ENCODE peak calls at places on chromosomes 13 and 19, in nine cellular contexts. A, W, C, L, U, I, B, Z and Y are unnamed samples. For H3K4me1, the result is how much of the 10 kb centered on the place peaks cover.

GRCh38 chr19:34332027-34332786 is 32.8 kb upstream of the GPI start:
- ATAC-seq in I (no peak), L (no peak), B (no peak), W (peak), C (no peak), A (peak), U (no peak), Z (peak), Y (no peak)

GRCh38 chr13:30796132-30796832 is 60.9 kb downstream of the ALOX5AP start:
- ATAC-seq in Z (no peak), B (peak), C (peak), A (no peak), W (no peak), I (peak), U (peak), L (peak), Y (no peak)

GRCh38 chr19:44752816-44753618 is 4.5 kb downstream of the BCL3 start:
- ATAC-seq in L (peak), B (peak), W (peak), U (peak), C (peak), Z (peak), I (peak), A (peak), Y (peak)

GRCh38 chr13:20177049-20177831 is 15.5 kb downstream of the GJB2 start:
- ATAC-seq in U (no peak), Z (no peak), C (no peak), L (no peak), B (no peak), A (no peak), I (no peak), W (peak), Y (no peak)

GRCh38 chr13:59356607-59357006 is 807.1 kb downstream of the DIAPH3 start:
- ATAC-seq in I (peak), L (peak), W (peak), U (peak), B (no peak), Z (peak), C (no peak), A (peak), Y (peak)

GRCh38 chr13:72820156-72820897 is 38.4 kb downstream of the PIBF1 start:
- ATAC-seq in B (no peak), U (no peak), A (no peak), W (peak), I (no peak), Z (no peak), L (no peak), C (no peak), Y (no peak)

GRCh38 chr13:100855151-100855550 is 180.6 kb upstream of the TMTC4 start:
- ATAC-seq in Z (no peak), C (no peak), L (no peak), W (no peak), A (no peak), I (no peak), B (no peak), U (no peak), Y (no peak)

GRCh38 chr19:19436137-19436691 is 30.7 kb downstream of the GATAD2A start:
- ATAC-seq in U (no peak), L (no peak), W (no peak), I (no peak), B (no peak), Z (no peak), C (no peak), A (no peak), Y (no peak)

GRCh38 chr19:11780431-11781020 is 13.7 kb downstream of the ZNF441 start:
- ATAC-seq in A (no peak), B (no peak), U (no peak), W (no peak), L (no peak), C (no peak), Z (no peak), I (no peak), Y (no peak)

GRCh38 chr13:84118845-84119409 is 236.7 kb upstream of the SLITRK1 start:
- ATAC-seq in W (no peak), Z (no peak), I (no peak), B (no peak), A (no peak), U (no peak), C (no peak), L (no peak), Y (no peak)

GRCh38 chr13:44350775-44351504 is 22.7 kb upstream of the SERP2 start:
- ATAC-seq in C (no peak), W (no peak), B (no peak), Z (no peak), L (peak), U (no peak), I (peak), A (no peak), Y (no peak)

GRCh38 chr13:94182185-94182761 is 297.2 kb downstream of the DCT start:
- ATAC-seq in I (no peak), A (no peak), Z (no peak), U (no peak), L (peak), W (no peak), B (no peak), C (no peak), Y (no peak)

GRCh38 chr13:28161370-28161769 is 23.0 kb downstream of the PAN3 start:
- ATAC-seq in W (no peak), L (peak), Z (no peak), I (peak), B (peak), U (peak), C (no peak), A (no peak), Y (no peak)

GRCh38 chr13:51935326-51936171 is 73.8 kb downstream of the CCDC70 start:
- ATAC-seq in L (peak), A (no peak), B (peak), W (peak), U (peak), I (peak), Z (no peak), C (peak), Y (no peak)

GRCh38 chr13:97231118-97231831 is 9.1 kb downstream of the MBNL2 start:
- ATAC-seq in A (no peak), I (no peak), U (peak), Z (no peak), W (peak), B (no peak), C (no peak), L (no peak), Y (no peak)

GRCh38 chr19:7921302-7921954 is 1.3 kb downstream of the SNAPC2 start:
- ATAC-seq in B (no peak), U (no peak), Z (no peak), W (no peak), L (no peak), I (no peak), C (no peak), A (no peak), Y (no peak)

GRCh38 chr19:7923295-7924191 is 2.4 kb downstream of the CTXN1 start:
- ATAC-seq in Z (no peak), W (no peak), L (no peak), A (no peak), C (no peak), B (no peak), I (no peak), U (no peak), Y (no peak)

GRCh38 chr19:7921955-7922840 is 2.1 kb downstream of the SNAPC2 start:
- ATAC-seq in L (no peak), B (no peak), W (no peak), I (no peak), C (no peak), Z (no peak), A (no peak), U (no peak), Y (no peak)

GRCh38 chr19:7924241-7924640 is 1.7 kb downstream of the CTXN1 start:
- ATAC-seq in C (no peak), L (no peak), W (no peak), A (no peak), Z (no peak), B (no peak), U (no peak), I (no peak), Y (no peak)

DNA sequence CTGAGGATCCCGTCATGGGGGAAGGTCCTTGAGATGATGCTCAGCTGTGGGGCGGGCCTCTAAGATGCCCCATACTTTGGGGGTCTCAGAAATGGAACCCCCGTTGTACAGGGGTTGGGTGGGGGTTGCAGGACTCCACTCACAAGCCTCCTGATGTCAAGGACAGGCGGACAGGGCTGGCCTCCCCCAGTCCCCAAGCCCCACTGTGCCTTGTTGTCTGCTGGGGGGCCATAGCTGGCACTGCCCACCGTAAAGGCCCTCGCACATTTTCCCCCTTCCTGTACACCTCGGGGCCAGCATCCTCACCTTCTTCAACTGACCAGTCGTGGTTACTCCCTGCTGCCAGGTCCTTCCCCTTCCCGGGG is 2.7 kb downstream of the SNAPC2 start:
- ATAC-seq in W (no peak), U (no peak), C (no peak), I (no peak), Z (no peak), B (no peak), A (no peak), L (no peak), Y (no peak)
- H3K4me1 ChIP-seq in W (half or more), U (under half), C (under half), I (half or more), Z (under half), B (under half), A (half or more), L (under half), Y (half or more)

GRCh38 chr19:17206736-17207581 is 8.2 kb upstream of the USE1 start:
- ATAC-seq in W (no peak), L (no peak), Z (no peak), C (no peak), U (no peak), A (no peak), I (no peak), B (no peak), Y (no peak)
- H3K4me1 ChIP-seq in W (under half), L (under half), Z (under half), C (under half), U (under half), A (under half), I (under half), B (under half), Y (under half)

DNA sequence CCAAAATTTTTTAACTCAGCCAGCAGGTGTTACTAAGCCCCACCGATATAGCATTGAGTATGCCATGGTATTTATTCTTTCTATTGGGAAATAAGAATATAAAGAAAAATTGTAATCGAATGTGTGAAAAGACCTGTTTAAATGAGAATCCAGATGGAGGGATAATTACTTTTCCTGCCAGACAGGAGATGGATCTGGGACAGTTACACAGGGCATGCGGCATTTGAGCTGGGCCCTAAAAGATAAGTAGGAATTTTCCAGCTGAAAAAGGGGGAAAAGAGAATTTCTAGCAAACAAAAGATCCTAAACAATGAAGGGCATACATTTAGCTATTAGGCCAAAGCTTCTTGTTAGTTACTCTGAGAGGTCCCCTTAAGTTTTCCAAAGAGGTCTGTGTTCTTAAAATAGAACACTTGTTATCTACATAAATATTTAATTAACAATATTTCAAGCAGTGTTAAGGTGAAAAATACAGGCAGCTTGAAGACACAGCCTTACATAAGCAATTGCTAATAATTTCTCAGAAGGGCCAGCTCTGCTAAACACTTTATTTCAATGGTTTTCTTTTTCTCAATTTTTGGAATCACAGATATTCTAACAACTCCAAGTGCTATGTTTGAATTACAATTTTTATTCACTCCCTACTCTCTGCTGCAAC is 63.7 kb downstream of the TBC1D4 start:
- ATAC-seq in W (no peak), B (no peak), I (no peak), A (no peak), C (no peak), U (no peak), L (peak), Z (no peak), Y (no peak)
- H3K4me1 ChIP-seq in W (half or more), B (under half), I (half or more), A (under half), C (under half), U (half or more), L (under half), Z (under half), Y (under half)

DNA sequence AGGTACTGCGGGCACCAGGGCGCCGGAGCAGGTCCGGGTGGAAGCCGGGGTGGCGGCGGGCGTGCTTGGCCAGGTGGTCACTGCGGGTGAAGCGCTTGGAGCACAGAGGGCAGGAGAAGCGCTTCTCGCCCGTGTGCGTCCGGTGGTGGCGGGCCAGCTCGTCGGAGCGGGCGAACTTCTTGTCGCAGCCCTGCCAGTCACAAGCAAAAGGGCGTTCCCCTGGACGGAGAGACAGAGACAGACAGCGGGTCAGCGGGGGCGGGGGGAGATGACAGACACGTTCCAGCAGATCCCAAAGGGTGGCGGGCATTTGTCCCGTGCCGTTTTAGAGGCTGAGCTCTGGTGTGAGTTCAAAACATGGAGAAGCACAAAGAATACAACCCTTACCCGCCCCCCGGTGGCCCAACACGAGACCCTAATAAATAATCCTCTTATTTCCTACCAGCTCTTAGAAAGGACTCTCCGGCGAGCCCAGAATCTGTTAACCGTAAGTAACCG is 6.3 kb upstream of the REXO1 start:
- ATAC-seq in C (no peak), I (no peak), L (no peak), Z (no peak), A (no peak), B (no peak), U (no peak), W (no peak), Y (no peak)
- H3K4me1 ChIP-seq in C (under half), I (half or more), L (under half), Z (under half), A (half or more), B (half or more), U (under half), W (half or more), Y (half or more)

GRCh38 chr13:111554539-111555267 is 234.3 kb downstream of the TEX29 start:
- ATAC-seq in U (no peak), W (no peak), L (no peak), C (no peak), I (no peak), Z (no peak), A (no peak), B (peak), Y (no peak)
- H3K4me1 ChIP-seq in U (under half), W (under half), L (under half), C (under half), I (under half), Z (under half), A (under half), B (under half), Y (under half)

DNA sequence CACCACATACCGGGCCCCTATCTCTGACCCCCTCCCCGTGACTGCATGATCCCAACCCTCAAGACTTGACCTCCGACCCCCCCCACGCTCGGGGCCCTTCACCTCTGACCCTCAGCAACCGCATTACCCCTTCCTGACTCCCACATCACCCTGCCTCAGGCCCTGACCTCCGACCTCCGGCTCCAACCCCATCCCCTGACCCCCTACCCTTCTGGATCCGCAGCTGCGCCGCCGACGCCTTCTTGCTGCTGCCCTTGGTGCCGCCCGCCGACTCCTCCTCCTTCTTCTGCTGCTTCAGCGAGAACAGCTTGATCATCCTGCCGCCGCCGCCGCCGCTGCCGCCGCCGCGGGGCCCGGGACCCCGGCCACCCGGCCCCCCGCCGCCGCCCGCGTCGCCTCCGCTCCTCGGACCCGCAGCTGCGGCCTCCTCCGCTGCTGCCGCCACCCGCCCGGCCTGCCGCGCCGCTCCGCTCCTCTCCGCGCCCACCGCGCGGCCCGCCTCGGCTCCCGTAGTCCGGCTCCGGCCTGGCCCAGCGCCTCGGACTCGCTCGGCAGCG is at the start of gene UBE2M:
- ATAC-seq in Z (no peak), U (no peak), C (no peak), B (no peak), L (no peak), W (no peak), I (peak), A (no peak), Y (no peak)
- H3K4me1 ChIP-seq in Z (under half), U (half or more), C (under half), B (under half), L (under half), W (half or more), I (half or more), A (half or more), Y (half or more)

GRCh38 chr13:111175372-111175771 is 60.3 kb downstream of the ARHGEF7 start:
- ATAC-seq in C (no peak), U (no peak), A (no peak), B (no peak), L (no peak), Z (no peak), I (no peak), W (no peak), Y (no peak)
- H3K4me1 ChIP-seq in C (under half), U (half or more), A (half or more), B (under half), L (under half), Z (under half), I (under half), W (half or more), Y (half or more)

GRCh38 chr13:98942485-98942884 is 35.4 kb downstream of the DOCK9 start:
- ATAC-seq in A (no peak), U (no peak), W (no peak), I (no peak), L (no peak), C (peak), B (no peak), Z (no peak), Y (no peak)
- H3K4me1 ChIP-seq in A (under half), U (under half), W (half or more), I (under half), L (under half), C (under half), B (under half), Z (under half), Y (under half)